ENCODE peak calls at places on chromosomes 16 and 17, in nine cellular contexts. M is CD8-positive, alpha-beta T cell; X is heart left ventricle; G is B cell; Z is psoas muscle; Q is endothelial cell; P is omental fat pad; Y is body of pancreas; S is neural crest cell. F is an unnamed sample.

GRCh38 chr16:87068316-87068715 is 248.9 kb downstream of the C16orf95 start:
- DNase-seq in M (no peak), X (no peak), G (no peak), Z (no peak), Q (no peak), P (no peak), Y (no peak), S (no peak), F (no peak)

GRCh38 chr16:15961060-15961511 is 11.7 kb downstream of the ABCC1 start:
- DNase-seq in M (peak; percentile 48), X (no peak), G (peak; percentile 43), Z (no peak), Q (no peak), P (no peak), Y (no peak), S (no peak), F (no peak)

GRCh38 chr17:31321481-31321880 is at the start of gene EVI2A:
- DNase-seq in M (peak; percentile 62), X (peak; percentile 15), G (peak; percentile 43), Z (no peak), Q (no peak), P (no peak), Y (no peak), S (no peak), F (no peak)

GRCh38 chr17:44170499-44171201 is at the start of gene ASB16:
- DNase-seq in M (no peak), X (peak; percentile 67), G (no peak), Z (peak; percentile 89), Q (no peak), P (no peak), Y (peak; percentile 57), S (no peak), F (no peak)

GRCh38 chr16:19396555-19397011 is 21.1 kb upstream of the TMC5 start:
- DNase-seq in M (no peak), X (no peak), G (no peak), Z (no peak), Q (no peak), P (no peak), Y (peak; percentile 40), S (no peak), F (no peak)

GRCh38 chr17:67675481-67675880 is 42.3 kb upstream of the NOL11 start:
- DNase-seq in M (no peak), X (peak; percentile 16), G (no peak), Z (no peak), Q (no peak), P (no peak), Y (no peak), S (no peak), F (no peak)

GRCh38 chr16:48326937-48327336 is 58.3 kb downstream of the SIAH1 start:
- DNase-seq in M (no peak), X (no peak), G (no peak), Z (no peak), Q (no peak), P (no peak), Y (no peak), S (no peak), F (no peak)

GRCh38 chr17:68533887-68534700 is 21.9 kb downstream of the PRKAR1A start:
- DNase-seq in M (no peak), X (no peak), G (no peak), Z (no peak), Q (no peak), P (no peak), Y (no peak), S (no peak), F (no peak)

GRCh38 chr17:78844301-78845005 is 3.8 kb upstream of the USP36 start:
- DNase-seq in M (no peak), X (no peak), G (no peak), Z (peak; percentile 26), Q (no peak), P (no peak), Y (no peak), S (no peak), F (no peak)

GRCh38 chr17:37392024-37392590 is 14.5 kb downstream of the ACACA start:
- DNase-seq in M (no peak), X (no peak), G (no peak), Z (no peak), Q (no peak), P (no peak), Y (no peak), S (no peak), F (no peak)

GRCh38 chr17:8151641-8152111 is 528 bp downstream of the PER1 start:
- DNase-seq in M (no peak), X (peak; percentile 92), G (no peak), Z (peak; percentile 98), Q (peak; percentile 46), P (no peak), Y (peak; percentile 88), S (no peak), F (no peak)

GRCh38 chr17:59853168-59853918 is 39.4 kb downstream of the TUBD1 start:
- DNase-seq in M (peak; percentile 32), X (no peak), G (peak; percentile 30), Z (no peak), Q (peak; percentile 48), P (no peak), Y (peak; percentile 80), S (peak; percentile 11), F (no peak)
- TF ChIP-seq CTCF in M (no peak), X (peak; percentile 27), G (peak; percentile 26), Z (peak; percentile 14), Q (peak; percentile 54), P (no peak), Y (no peak), S (peak; percentile 61), F (no peak)

GRCh38 chr17:82172461-82173160 is 40.0 kb downstream of the CCDC57 start:
- DNase-seq in M (no peak), X (no peak), G (no peak), Z (no peak), Q (no peak), P (no peak), Y (no peak), S (no peak), F (no peak)

GRCh38 chr17:82171750-82172375 is 40.8 kb downstream of the CCDC57 start:
- DNase-seq in M (no peak), X (no peak), G (no peak), Z (no peak), Q (no peak), P (no peak), Y (no peak), S (no peak), F (no peak)

GRCh38 chr17:82173351-82174041 is 39.1 kb downstream of the CCDC57 start:
- DNase-seq in M (no peak), X (no peak), G (no peak), Z (no peak), Q (no peak), P (no peak), Y (no peak), S (no peak), F (no peak)

GRCh38 chr17:82168568-82168967 is 44.1 kb downstream of the CCDC57 start:
- DNase-seq in M (no peak), X (no peak), G (no peak), Z (no peak), Q (no peak), P (no peak), Y (no peak), S (no peak), F (no peak)

DNA sequence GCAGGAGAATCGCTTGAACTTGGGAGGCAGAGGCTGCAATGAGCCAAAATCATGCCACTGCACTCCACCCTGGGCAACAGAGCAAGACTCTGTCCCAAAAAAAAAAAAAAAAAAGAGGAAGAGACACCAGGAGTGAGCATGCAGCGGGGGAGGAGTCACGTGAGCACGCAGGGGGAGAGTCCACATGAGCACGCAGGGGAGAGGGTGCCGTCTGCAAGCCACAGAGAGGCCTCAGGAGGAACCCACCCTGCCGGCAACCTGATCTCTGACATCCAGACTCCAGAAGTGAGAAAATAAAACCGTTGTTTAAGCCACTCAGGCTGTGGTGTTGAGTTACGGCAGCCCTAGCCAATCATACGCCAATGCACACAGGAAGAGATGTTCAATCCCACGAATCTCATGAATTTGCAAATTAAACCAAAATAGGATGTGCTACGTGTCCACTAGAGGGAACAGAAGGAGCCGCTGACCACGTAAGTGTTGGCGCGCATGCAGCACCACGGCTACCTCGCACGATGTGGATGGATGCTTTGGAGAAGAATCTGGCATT is 42.2 kb downstream of the CCDC57 start:
- DNase-seq in M (no peak), X (no peak), G (no peak), Z (no peak), Q (no peak), P (no peak), Y (no peak), S (no peak), F (no peak)
- TF ChIP-seq CTCF in M (no peak), X (no peak), G (no peak), Z (no peak), Q (no peak), P (no peak), Y (no peak), S (no peak), F (no peak)

DNA sequence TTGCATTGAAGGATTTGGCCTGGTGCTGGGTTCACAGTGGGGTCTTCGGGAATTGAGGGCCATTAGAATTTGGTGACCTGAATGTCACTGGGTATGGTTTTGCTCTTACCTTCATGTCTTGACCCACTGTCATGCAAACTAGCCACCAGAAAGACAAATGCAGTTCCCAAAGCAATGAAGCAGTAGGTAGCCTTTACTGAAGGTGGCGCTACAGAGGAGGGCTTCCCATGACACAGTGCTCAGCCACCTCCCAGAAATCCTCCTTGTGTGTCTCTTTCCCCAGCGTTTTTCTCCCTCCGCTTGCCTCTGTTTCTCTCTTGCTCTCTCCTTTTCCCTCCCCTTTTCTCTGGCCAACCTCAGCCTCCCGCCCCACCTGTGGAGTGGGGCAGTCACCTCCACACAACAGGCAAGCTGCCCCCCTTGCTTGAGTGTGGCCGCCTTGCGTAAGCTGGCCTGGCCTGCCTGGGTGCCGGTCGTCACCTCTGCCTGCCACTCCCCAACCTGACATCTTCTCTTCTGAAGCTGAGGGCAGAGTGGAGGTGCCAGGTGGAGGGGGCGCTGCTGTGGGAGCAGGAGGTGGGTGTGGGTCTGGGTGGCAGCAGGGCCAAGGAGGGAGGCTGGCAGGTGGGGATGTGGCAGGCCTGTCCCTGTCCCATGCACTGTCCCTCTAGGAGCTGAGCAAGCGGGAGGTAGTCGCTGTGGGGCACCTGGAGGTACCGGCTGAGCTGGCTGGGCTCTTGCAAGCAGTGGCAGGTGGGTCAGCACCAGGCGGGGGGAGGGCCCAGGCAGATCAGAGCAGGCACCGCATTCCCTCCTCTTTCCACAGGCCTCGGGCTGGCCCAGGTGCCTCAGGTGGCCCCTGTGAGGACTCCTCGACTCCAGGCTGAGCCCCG is 34.7 kb downstream of the MYO15A start:
- DNase-seq in M (no peak), X (no peak), G (no peak), Z (no peak), Q (peak; percentile 46), P (no peak), Y (no peak), S (peak; percentile 24), F (no peak)
- TF ChIP-seq CTCF in M (no peak), X (peak; percentile 23), G (peak; percentile 20), Z (no peak), Q (peak; percentile 47), P (no peak), Y (no peak), S (peak; percentile 46), F (peak; percentile 16)

GRCh38 chr17:39391448-39391847 is 10.0 kb downstream of the FBXL20 start:
- DNase-seq in M (no peak), X (no peak), G (no peak), Z (no peak), Q (no peak), P (no peak), Y (no peak), S (no peak), F (no peak)

DNA sequence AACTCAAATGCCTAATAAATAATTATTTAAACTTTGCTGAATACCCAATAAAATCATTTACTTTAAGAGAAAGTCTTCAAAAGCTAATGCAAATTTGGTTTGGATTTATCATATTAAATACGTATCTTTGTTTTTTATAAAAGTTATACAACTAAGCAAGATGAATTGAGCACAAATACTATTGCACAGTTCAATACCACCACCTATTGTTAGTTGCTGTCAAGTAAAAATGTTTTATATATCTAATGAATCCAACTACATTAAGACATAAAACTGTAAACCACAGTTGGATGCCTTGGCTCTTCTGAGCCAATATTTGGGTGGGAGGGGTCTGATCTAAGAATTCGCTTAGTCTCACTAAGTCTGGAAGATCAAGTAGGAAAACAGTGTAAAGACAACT is 7.7 kb downstream of the FBXL20 start:
- DNase-seq in M (no peak), X (no peak), G (no peak), Z (no peak), Q (no peak), P (no peak), Y (no peak), S (no peak), F (no peak)
- TF ChIP-seq CTCF in M (no peak), X (peak; percentile 41), G (no peak), Z (no peak), Q (no peak), P (no peak), Y (no peak), S (no peak), F (peak; percentile 44)

F was measured in D721Med.